ENCODE peak calls at places on chromosome 13, in seven cellular contexts. T is astrocyte of the cerebellum; S is dorsolateral prefrontal cortex; K is heart left ventricle; C is uterus; B is naive thymus-derived CD4-positive, alpha-beta T cell; H is AG10803. G is an unnamed sample.

GRCh38 chr13:38900188-38900587 is 90.4 kb downstream of the STOML3 start:
- DNase-seq in T (no peak), S (no peak), K (no peak), C (no peak), B (no peak), H (no peak), G (no peak)

GRCh38 chr13:23629566-23630272 is 59.5 kb downstream of the TNFRSF19 start:
- DNase-seq in T (no peak), S (no peak), K (no peak), C (no peak), B (no peak), H (no peak), G (no peak)

GRCh38 chr13:49908637-49909036 is 27.5 kb downstream of the SPRYD7 start:
- DNase-seq in T (no peak), S (no peak), K (no peak), C (no peak), B (no peak), H (no peak), G (peak)

GRCh38 chr13:22369840-22370239 is 699.0 kb downstream of the FGF9 start:
- DNase-seq in T (no peak), S (no peak), K (no peak), C (no peak), B (no peak), H (no peak), G (no peak)

GRCh38 chr13:20401958-20402856 is 123.5 kb downstream of the CRYL1 start:
- DNase-seq in T (no peak), S (no peak), K (no peak), C (no peak), B (no peak), H (peak), G (no peak)

GRCh38 chr13:42396901-42397670 is 125.1 kb downstream of the AKAP11 start:
- DNase-seq in T (no peak), S (no peak), K (no peak), C (no peak), B (no peak), H (no peak), G (no peak)

GRCh38 chr13:111474136-111475002 is 153.9 kb downstream of the TEX29 start:
- DNase-seq in T (peak), S (peak), K (no peak), C (no peak), B (no peak), H (peak), G (peak)

GRCh38 chr13:51534075-51534817 is 50.0 kb upstream of the WDFY2 start:
- DNase-seq in T (no peak), S (no peak), K (peak), C (no peak), B (peak), H (no peak), G (peak)

GRCh38 chr13:85347251-85347650 is 452.0 kb downstream of the SLITRK6 start:
- DNase-seq in T (peak), S (no peak), K (no peak), C (no peak), B (no peak), H (no peak), G (no peak)

GRCh38 chr13:86870388-86870966 is 800.7 kb upstream of the SLITRK5 start:
- DNase-seq in T (no peak), S (no peak), K (no peak), C (no peak), B (no peak), H (peak), G (no peak)

GRCh38 chr13:45623516-45624090 is 8.1 kb upstream of the ERICH6B start:
- DNase-seq in T (no peak), S (no peak), K (no peak), C (no peak), B (no peak), H (peak), G (peak)

GRCh38 chr13:107035778-107036177 is 467.8 kb upstream of the ARGLU1 start:
- DNase-seq in T (peak), S (no peak), K (no peak), C (no peak), B (no peak), H (peak), G (no peak)

GRCh38 chr13:100673376-100673830 is 1.2 kb downstream of the TMTC4 start:
- DNase-seq in T (no peak), S (peak), K (no peak), C (no peak), B (no peak), H (no peak), G (peak)

GRCh38 chr13:80547341-80547740 is 206.4 kb upstream of the SPRY2 start:
- DNase-seq in T (no peak), S (no peak), K (no peak), C (no peak), B (no peak), H (no peak), G (no peak)

GRCh38 chr13:61148211-61148610 is 267.4 kb downstream of the PCDH20 start:
- DNase-seq in T (no peak), S (no peak), K (no peak), C (no peak), B (no peak), H (no peak), G (peak)

GRCh38 chr13:82216165-82216564 is 1666.1 kb downstream of the SLITRK1 start:
- DNase-seq in T (no peak), S (no peak), K (no peak), C (no peak), B (no peak), H (no peak), G (no peak)

GRCh38 chr13:46031581-46032263 is 20.8 kb downstream of the ZC3H13 start:
- DNase-seq in T (no peak), S (no peak), K (no peak), C (no peak), B (no peak), H (no peak), G (no peak)

GRCh38 chr13:43061496-43062280 is 38.3 kb downstream of the DNAJC15 start:
- DNase-seq in T (no peak), S (no peak), K (no peak), C (no peak), B (no peak), H (no peak), G (no peak)

GRCh38 chr13:108496364-108497215 is 132.8 kb upstream of the MYO16 start:
- DNase-seq in T (no peak), S (no peak), K (no peak), C (no peak), B (no peak), H (no peak), G (no peak)

GRCh38 chr13:35598790-35599369 is 122.4 kb upstream of the MAB21L1 start:
- DNase-seq in T (no peak), S (no peak), K (no peak), C (no peak), B (no peak), H (no peak), G (no peak)

GRCh38 chr13:76398426-76398825 is 487.8 kb downstream of the KCTD12 start:
- DNase-seq in T (no peak), S (no peak), K (no peak), C (no peak), B (no peak), H (no peak), G (no peak)

GRCh38 chr13:96661612-96662011 is 332.7 kb downstream of the OXGR1 start:
- DNase-seq in T (no peak), S (no peak), K (no peak), C (no peak), B (no peak), H (no peak), G (no peak)

GRCh38 chr13:50589651-50590054 is 253.8 kb downstream of the DLEU7 start:
- DNase-seq in T (peak), S (no peak), K (peak), C (no peak), B (no peak), H (peak), G (no peak)

GRCh38 chr13:74794582-74794981 is 660.4 kb upstream of the KLF12 start:
- DNase-seq in T (no peak), S (no peak), K (no peak), C (no peak), B (no peak), H (peak), G (no peak)

GRCh38 chr13:43245374-43245964 is 222.1 kb downstream of the DNAJC15 start:
- DNase-seq in T (peak), S (no peak), K (no peak), C (no peak), B (no peak), H (peak), G (peak)

GRCh38 chr13:103312467-103312866 is 246.2 kb upstream of the SLC10A2 start:
- DNase-seq in T (no peak), S (no peak), K (no peak), C (no peak), B (no peak), H (no peak), G (no peak)

GRCh38 chr13:53417601-53418000 is 389.0 kb downstream of the OLFM4 start:
- DNase-seq in T (no peak), S (no peak), K (no peak), C (no peak), B (no peak), H (no peak), G (no peak)

DNA sequence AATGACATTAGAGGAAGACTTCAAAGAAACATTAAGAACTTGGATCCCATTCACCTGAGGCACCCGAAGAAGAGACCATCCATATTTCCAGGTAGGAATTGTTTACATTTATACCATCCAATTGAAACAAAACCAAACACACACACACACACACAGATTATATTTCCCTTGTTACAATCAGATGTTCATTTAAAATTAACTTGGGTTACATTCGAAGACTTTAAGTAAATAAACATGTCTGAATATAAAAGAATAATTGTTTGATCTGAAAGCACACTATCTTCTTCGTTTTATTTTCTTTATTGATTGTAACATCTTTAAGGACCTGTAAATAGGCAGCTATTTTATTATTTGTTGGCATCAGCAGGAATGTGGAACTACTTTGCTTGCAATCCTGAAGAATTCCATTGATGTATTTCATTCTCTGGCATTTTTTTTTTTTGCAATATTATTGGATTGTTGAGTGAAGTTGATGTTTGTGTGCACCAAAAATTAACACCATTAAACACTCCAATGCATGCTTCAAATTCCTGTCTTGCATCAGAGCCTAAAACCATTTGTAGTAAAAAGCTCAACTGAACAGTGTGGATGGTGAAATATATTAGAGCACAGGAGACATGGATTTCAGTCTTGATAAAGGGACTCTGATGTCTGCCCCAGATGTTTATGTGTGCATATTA is 85.3 kb upstream of the FRY start:
- DNase-seq in T (no peak), S (no peak), K (no peak), C (no peak), B (no peak), H (peak), G (no peak)
- H3K4me3 ChIP-seq in T (no peak), S (no peak), K (no peak), C (no peak), B (no peak), H (peak), G (peak)

GRCh38 chr13:37598572-37598971 is at the start of gene POSTN:
- DNase-seq in T (no peak), S (no peak), K (no peak), C (no peak), B (no peak), H (no peak), G (no peak)
- H3K4me3 ChIP-seq in T (peak), S (no peak), K (no peak), C (peak), B (no peak), H (peak), G (no peak)

DNA sequence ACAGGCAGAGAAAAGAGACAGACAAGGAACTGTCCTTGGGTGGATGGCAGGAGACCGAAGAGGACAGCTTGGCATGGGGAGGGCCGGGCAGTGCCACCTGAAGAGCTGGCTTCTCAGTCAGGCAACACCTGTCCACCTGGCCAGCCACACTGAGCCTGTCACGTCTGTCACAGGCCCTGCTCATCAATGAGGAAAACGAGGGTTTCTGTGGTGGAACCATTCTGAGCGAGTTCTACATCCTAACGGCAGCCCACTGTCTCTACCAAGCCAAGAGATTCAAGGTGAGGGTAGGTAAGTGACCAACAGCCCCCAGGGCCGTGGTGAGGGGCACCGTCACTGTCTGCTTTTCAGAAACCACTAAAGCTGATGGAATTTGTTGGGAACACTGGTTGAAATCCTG is 11.2 kb upstream of the PROZ start:
- DNase-seq in T (no peak), S (peak), K (no peak), C (no peak), B (no peak), H (no peak), G (no peak)
- H3K4me3 ChIP-seq in T (no peak), S (no peak), K (no peak), C (no peak), B (no peak), H (no peak), G (no peak)

GRCh38 chr13:18960637-18961227 is 220.9 kb downstream of the TUBA3C start:
- DNase-seq in T (no peak), S (no peak), K (no peak), C (no peak), B (no peak), H (no peak), G (no peak)

GRCh38 chr13:18959229-18959628 is 222.4 kb downstream of the TUBA3C start:
- DNase-seq in T (no peak), S (no peak), K (no peak), C (no peak), B (no peak), H (no peak), G (no peak)

GRCh38 chr13:18959996-18960395 is 221.6 kb downstream of the TUBA3C start:
- DNase-seq in T (no peak), S (no peak), K (no peak), C (no peak), B (no peak), H (no peak), G (no peak)

GRCh38 chr13:18962168-18962734 is 219.4 kb downstream of the TUBA3C start:
- DNase-seq in T (no peak), S (no peak), K (no peak), C (no peak), B (no peak), H (no peak), G (no peak)

DNA sequence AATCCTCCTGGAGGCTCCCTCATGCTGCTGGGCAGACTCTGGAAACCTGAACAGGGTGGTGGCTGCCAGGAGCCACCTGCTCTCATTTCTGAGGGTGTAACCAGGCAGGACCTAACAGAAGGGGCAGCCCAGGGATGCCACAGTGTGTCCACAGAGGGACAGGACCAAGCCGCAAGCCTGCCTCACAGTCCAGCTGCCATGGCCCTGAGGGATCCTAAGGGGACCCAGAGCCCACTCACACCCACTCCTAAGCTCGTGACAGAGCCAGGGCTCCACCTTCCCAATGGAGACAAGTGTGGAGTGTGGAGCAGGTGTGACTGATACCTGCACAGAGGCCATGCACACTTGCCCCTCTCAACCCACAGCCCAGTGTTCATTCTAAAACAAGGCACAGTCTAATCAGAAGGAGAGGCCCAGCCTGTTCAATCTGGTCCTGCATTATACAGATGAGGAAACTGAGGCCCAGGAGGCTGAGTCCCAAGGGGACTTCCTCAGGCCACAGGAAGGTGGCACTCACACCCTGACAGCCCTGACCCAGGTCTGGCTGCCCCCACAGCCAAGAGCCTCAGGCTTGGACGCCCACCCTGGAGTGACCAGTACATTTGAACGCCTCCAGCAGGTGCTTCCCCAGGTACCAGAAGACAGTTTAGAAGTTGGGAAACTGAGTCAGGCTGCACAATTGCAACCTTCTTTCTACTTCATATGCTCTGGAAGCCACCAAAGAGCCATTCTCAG is 220.1 kb downstream of the TUBA3C start:
- DNase-seq in T (no peak), S (no peak), K (no peak), C (no peak), B (no peak), H (no peak), G (no peak)
- H3K4me3 ChIP-seq in T (no peak), S (no peak), K (no peak), C (no peak), B (no peak), H (no peak), G (no peak)

DNA sequence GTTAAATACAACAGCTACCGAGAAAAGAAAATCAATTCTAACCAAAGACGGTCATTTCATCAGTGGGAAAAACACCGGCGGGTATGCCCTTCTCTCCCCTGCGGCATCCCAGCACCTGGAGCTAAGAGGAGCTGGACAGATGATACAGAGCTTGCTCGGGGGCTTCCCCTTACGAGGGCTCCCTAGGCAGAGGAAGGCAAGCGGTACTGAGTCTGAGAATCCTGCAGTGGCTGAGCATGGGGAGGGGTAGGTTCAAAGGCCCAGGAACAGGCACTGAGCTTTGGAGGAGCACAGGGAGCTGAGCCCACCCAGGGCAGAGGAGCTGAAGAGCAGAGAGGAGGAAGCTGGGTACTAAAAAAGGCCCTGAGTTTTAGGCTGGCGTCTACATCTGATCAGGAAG is 12.7 kb downstream of the STK24 start:
- DNase-seq in T (no peak), S (no peak), K (no peak), C (no peak), B (no peak), H (no peak), G (no peak)
- H3K4me3 ChIP-seq in T (no peak), S (no peak), K (no peak), C (no peak), B (peak), H (no peak), G (no peak)

GRCh38 chr13:109999659-110000533 is 213.5 kb upstream of the IRS2 start:
- DNase-seq in T (no peak), S (no peak), K (no peak), C (no peak), B (no peak), H (no peak), G (no peak)
- H3K4me3 ChIP-seq in T (no peak), S (no peak), K (no peak), C (no peak), B (no peak), H (no peak), G (no peak)

GRCh38 chr13:98252931-98253470 is 75.9 kb upstream of the RNF113B start:
- DNase-seq in T (peak), S (no peak), K (no peak), C (no peak), B (no peak), H (peak), G (no peak)
- H3K4me3 ChIP-seq in T (no peak), S (no peak), K (no peak), C (no peak), B (no peak), H (no peak), G (no peak)

GRCh38 chr13:98509271-98510155 is 67.4 kb downstream of the STK24 start:
- DNase-seq in T (peak), S (no peak), K (peak), C (no peak), B (no peak), H (peak), G (peak)

GRCh38 chr13:98506343-98507059 is 70.4 kb downstream of the STK24 start:
- DNase-seq in T (no peak), S (peak), K (no peak), C (no peak), B (no peak), H (no peak), G (no peak)

GRCh38 chr13:98507060-98507797 is 69.7 kb downstream of the STK24 start:
- DNase-seq in T (peak), S (peak), K (peak), C (no peak), B (no peak), H (peak), G (peak)

GRCh38 chr13:98510156-98510509 is 66.8 kb downstream of the STK24 start:
- DNase-seq in T (no peak), S (no peak), K (no peak), C (no peak), B (no peak), H (no peak), G (no peak)

GRCh38 chr13:98508280-98509074 is 68.4 kb downstream of the STK24 start:
- DNase-seq in T (peak), S (no peak), K (no peak), C (no peak), B (no peak), H (peak), G (no peak)
- H3K4me3 ChIP-seq in T (no peak), S (no peak), K (no peak), C (no peak), B (no peak), H (no peak), G (no peak)

GRCh38 chr13:110311721-110312668 is 4.9 kb downstream of the COL4A2 start:
- DNase-seq in T (no peak), S (no peak), K (no peak), C (peak), B (no peak), H (no peak), G (no peak)
- H3K4me3 ChIP-seq in T (no peak), S (peak), K (no peak), C (peak), B (no peak), H (no peak), G (no peak)

G was measured in SJCRH30.